ENCODE peak calls at places on chromosomes 13 and 19, in ten cellular contexts. I is tibial artery; G is AG04450; H is right atrium auricular region; C is H9; F is fibroblast of lung; Y is kidney; Z is adrenal gland; R is CD8-positive, alpha-beta T cell; M is cardiac muscle cell. J is an unnamed sample.

GRCh38 chr13:102394158-102395053 is 7.4 kb downstream of the FGF14 start:
- DNase-seq in C (peak; percentile 96), Y (peak; percentile 98), G (peak; percentile 55), M (peak; percentile 92), F (peak; percentile 78), I (peak; percentile 89), H (peak; percentile 95), Z (peak; percentile 94), R (peak; percentile 97), J (peak; percentile 81)

GRCh38 chr13:100986571-100986970 is 312.0 kb upstream of the TMTC4 start:
- DNase-seq in Z (no peak), F (no peak), R (no peak), C (no peak), Y (no peak), H (no peak), M (no peak), I (no peak), G (no peak), J (no peak)

GRCh38 chr19:54905908-54906511 is at the start of gene NCR1:
- DNase-seq in F (no peak), C (peak; percentile 45), M (no peak), Y (peak; percentile 62), Z (no peak), R (peak; percentile 12), I (no peak), H (no peak), G (no peak), J (no peak)

GRCh38 chr19:47486900-47487299 is 2.9 kb upstream of the KPTN start:
- DNase-seq in R (no peak), H (no peak), C (no peak), I (no peak), Y (no peak), M (no peak), G (no peak), Z (no peak), F (no peak), J (no peak)

GRCh38 chr13:113064000-113064533 is 41.5 kb upstream of the F7 start:
- DNase-seq in R (no peak), G (no peak), M (no peak), C (no peak), I (no peak), F (no peak), Z (no peak), H (no peak), Y (peak; percentile 59), J (no peak)

GRCh38 chr19:7914598-7915045 is at the start of gene TGFBR3L:
- DNase-seq in Y (no peak), Z (no peak), F (no peak), G (no peak), C (no peak), R (no peak), H (no peak), I (no peak), M (no peak), J (no peak)

GRCh38 chr19:17420267-17420924 is 549 bp downstream of the MVB12A start:
- DNase-seq in C (peak; percentile 59), H (no peak), G (no peak), I (peak; percentile 30), R (no peak), Z (peak; percentile 68), Y (peak; percentile 87), M (peak; percentile 24), F (peak; percentile 6), J (peak; percentile 67)

GRCh38 chr19:12885749-12886706 is 973 bp downstream of the KLF1 start:
- DNase-seq in H (no peak), F (peak; percentile 2), I (no peak), G (no peak), C (no peak), R (no peak), Y (no peak), Z (no peak), M (no peak), J (no peak)

GRCh38 chr19:56837892-56838679 is 2.4 kb downstream of the PEG3 start:
- DNase-seq in H (peak; percentile 77), G (no peak), I (peak; percentile 80), Z (peak; percentile 83), C (no peak), M (peak; percentile 83), Y (peak; percentile 91), F (no peak), R (no peak), J (no peak)

GRCh38 chr19:56837004-56837403 is 3.5 kb downstream of the PEG3 start:
- DNase-seq in I (no peak), H (no peak), M (no peak), R (no peak), F (no peak), G (no peak), Y (no peak), Z (peak; percentile 45), C (no peak), J (no peak)

GRCh38 chr19:56836059-56836458 is 4.5 kb downstream of the PEG3 start:
- DNase-seq in Y (no peak), G (no peak), M (no peak), C (no peak), H (no peak), R (no peak), Z (no peak), F (no peak), I (no peak), J (no peak)

GRCh38 chr19:56838680-56838929 is 1.9 kb downstream of the PEG3 start:
- DNase-seq in C (no peak), F (no peak), I (no peak), H (no peak), Z (no peak), G (no peak), M (no peak), Y (no peak), R (no peak), J (no peak)

DNA sequence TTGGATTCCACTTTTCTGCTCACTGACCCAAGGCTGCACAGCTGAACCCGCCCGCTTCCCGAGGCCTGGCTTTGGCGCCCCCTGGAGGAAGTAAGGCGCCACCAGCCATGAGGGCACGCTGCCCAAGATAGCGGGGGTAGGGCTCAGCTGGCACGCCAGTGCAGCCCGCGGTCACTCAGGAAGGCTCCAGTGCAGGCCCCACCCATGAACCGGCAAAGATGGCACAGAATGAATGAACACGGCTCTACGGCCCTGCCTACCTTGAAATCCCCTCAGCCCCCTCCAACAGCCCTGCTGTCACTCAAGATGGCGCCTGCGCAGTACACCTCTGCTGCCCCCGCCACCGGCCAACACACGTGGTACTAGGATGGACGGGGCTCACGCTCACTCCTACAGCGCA is 3.0 kb downstream of the PEG3 start:
- DNase-seq in M (peak; percentile 77), C (no peak), H (peak; percentile 82), I (peak; percentile 71), R (no peak), Z (peak; percentile 90), Y (peak; percentile 94), G (no peak), F (no peak), J (no peak)
- TF ChIP-seq CTCF in M (peak; percentile 48), C (no peak), H (peak; percentile 71), I (peak; percentile 63), R (no peak), Z (peak; percentile 88), Y (peak; percentile 68), G (no peak), F (no peak), J (no peak)

GRCh38 chr19:1873524-1874473 is 10.4 kb upstream of the KLF16 start:
- DNase-seq in M (no peak), C (peak; percentile 30), H (no peak), Z (peak; percentile 71), R (no peak), Y (no peak), I (no peak), G (no peak), F (no peak), J (no peak)

GRCh38 chr19:1872807-1873523 is 9.6 kb upstream of the KLF16 start:
- DNase-seq in Y (peak; percentile 79), F (no peak), Z (no peak), M (no peak), G (no peak), C (no peak), H (no peak), R (no peak), I (no peak), J (no peak)

GRCh38 chr19:1871630-1872029 is 8.3 kb upstream of the KLF16 start:
- DNase-seq in G (no peak), Z (no peak), Y (no peak), I (no peak), H (no peak), F (no peak), R (no peak), C (peak; percentile 19), M (no peak), J (no peak)

GRCh38 chr19:1874554-1875185 is 10.6 kb downstream of the ABHD17A start:
- DNase-seq in Y (no peak), G (no peak), H (no peak), F (no peak), M (no peak), Z (peak; percentile 23), C (no peak), R (no peak), I (no peak), J (no peak)

DNA sequence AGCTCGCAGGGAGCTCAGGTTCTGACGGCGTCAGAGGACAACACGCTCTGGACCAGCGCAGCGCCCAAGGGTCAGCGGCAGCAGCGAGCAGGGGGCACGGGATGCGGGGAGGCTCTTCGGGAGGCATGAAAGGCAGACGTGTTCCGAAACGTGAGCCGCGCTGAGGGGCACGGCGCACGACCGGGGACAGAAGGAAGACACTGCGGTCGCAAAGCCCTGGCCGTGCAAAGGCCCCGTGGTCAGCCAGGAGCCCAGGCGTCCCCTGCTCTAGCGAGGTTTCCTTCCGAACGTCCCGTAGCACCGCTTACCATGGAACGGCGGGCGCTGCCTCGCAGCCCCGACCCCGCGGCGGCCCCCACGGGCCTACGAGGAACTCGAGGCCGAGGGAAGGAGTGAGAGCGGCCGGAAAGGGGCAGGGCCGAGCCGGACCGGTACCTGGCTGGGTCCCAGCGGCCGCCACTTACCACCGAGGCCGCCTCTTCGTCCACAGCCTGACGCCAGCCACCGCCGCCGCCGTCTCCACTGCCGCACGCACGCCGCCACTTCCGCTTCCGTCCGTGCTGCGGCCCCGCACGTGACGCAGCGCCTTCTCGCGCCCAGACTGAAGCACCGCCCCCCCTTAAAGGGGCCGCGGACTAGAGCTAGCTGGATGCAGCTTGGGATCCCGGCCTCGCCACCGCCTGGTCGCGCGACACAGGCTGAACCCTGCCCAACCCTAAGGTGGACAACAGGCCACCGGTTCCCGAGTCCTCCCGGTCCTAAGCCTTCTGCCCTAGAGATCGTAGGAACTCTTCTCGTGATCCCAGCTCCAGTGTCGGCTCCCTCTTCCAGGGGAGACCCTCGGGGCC is 9.4 kb downstream of the ABHD17A start:
- DNase-seq in I (peak; percentile 94), R (peak; percentile 84), M (peak; percentile 93), Z (peak; percentile 90), C (peak; percentile 91), G (peak; percentile 34), H (peak; percentile 93), F (peak; percentile 86), Y (peak; percentile 97), J (peak; percentile 67)
- H3K27ac ChIP-seq in I (peak overlapping the region; percentile 96), R (peak overlapping the region; percentile 90), M (peak overlapping the region; percentile 93), Z (peak overlapping the region; percentile 99), C (no peak overlapping the region), G (peak overlapping the region; percentile 78), H (peak overlapping the region; percentile 95), F (peak overlapping the region; percentile 98), Y (peak overlapping the region; percentile 89), J (peak overlapping the region; percentile 90)

GRCh38 chr13:29835280-29836061 is 14.9 kb downstream of the UBL3 start:
- DNase-seq in R (no peak), H (no peak), Z (no peak), Y (peak; percentile 35), M (no peak), G (no peak), C (peak; percentile 41), F (no peak), I (no peak), J (no peak)

GRCh38 chr13:29832899-29833298 is 17.5 kb downstream of the UBL3 start:
- DNase-seq in H (no peak), Z (no peak), Y (no peak), M (no peak), G (no peak), I (no peak), R (no peak), F (no peak), C (no peak), J (no peak)

GRCh38 chr13:29830000-29830399 is 20.4 kb downstream of the UBL3 start:
- DNase-seq in G (no peak), R (no peak), I (no peak), Z (no peak), Y (no peak), F (no peak), M (no peak), H (no peak), C (no peak), J (no peak)
- TF ChIP-seq CTCF in G (no peak), R (no peak), I (no peak), Z (no peak), Y (no peak), F (no peak), M (no peak), H (no peak), C (no peak), J (no peak)

DNA sequence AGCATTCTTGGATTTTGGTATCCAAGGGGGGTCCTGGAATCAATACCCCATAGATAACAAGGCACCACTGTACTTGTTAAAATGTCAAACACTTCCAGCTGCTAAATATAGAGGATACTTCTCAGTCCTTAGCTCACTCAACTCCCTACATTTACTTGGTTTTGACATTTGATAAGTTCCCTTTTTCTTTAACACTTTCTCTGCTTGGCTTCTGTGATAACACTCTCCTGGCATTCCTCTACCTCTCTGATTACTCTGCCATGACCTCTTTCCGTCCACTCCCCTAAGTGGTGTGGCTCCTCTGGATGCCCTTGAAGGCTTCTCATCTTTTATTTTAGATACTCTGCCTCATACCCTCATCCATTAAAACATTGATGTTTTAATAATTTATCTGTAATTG is 65.2 kb downstream of the MICU2 start:
- DNase-seq in H (no peak), I (no peak), F (no peak), M (no peak), Y (no peak), C (no peak), Z (no peak), R (no peak), G (no peak), J (no peak)
- H3K27ac ChIP-seq in H (peak overlapping the region; percentile 58), I (no peak overlapping the region), F (no peak overlapping the region), M (peak overlapping the region; percentile 89), Y (no peak overlapping the region), C (no peak overlapping the region), Z (no peak overlapping the region), R (no peak overlapping the region), G (no peak overlapping the region), J (no peak overlapping the region)